ENCODE peak calls at places on chromosomes 13 and 19, in ten cellular contexts. R is HFFc6; W is omental fat pad; G is NCI-H146; U is stimulated activated CD4-positive, alpha-beta T cell treated with anti-CD3 and anti-CD28 coated beads, Interleukin-15, amount 100 ng/mL, for 24 hours; X is lung; S is NCI-H187; Z is Caco-2; M is T-cell; Q is CD4-positive, CD25-positive, alpha-beta regulatory T cell. V is an unnamed sample.

GRCh38 chr19:40682431-40682964 is 8.0 kb downstream of the NUMBL start:
- DNase-seq in R (no peak), W (no peak), G (no peak), U (no peak), X (no peak), S (no peak), Z (no peak), M (no peak), Q (no peak), V (no peak)

GRCh38 chr13:23627419-23627818 is 57.2 kb downstream of the TNFRSF19 start:
- DNase-seq in R (no peak), W (no peak), G (no peak), U (no peak), X (no peak), S (no peak), Z (no peak), M (no peak), Q (no peak), V (no peak)

GRCh38 chr19:17398902-17399527 is 5.0 kb upstream of the CCDC194 start:
- DNase-seq in R (no peak), W (no peak), G (no peak), U (no peak), X (no peak), S (no peak), Z (no peak), M (no peak), Q (no peak), V (no peak)

GRCh38 chr19:38405276-38405675 is 2.4 kb downstream of the FAM98C start:
- DNase-seq in R (no peak), W (no peak), G (no peak), U (no peak), X (no peak), S (no peak), Z (no peak), M (no peak), Q (no peak), V (no peak)

GRCh38 chr19:38551450-38551813 is 66.3 kb downstream of the MAP4K1 start:
- DNase-seq in R (no peak), W (no peak), G (no peak), U (peak), X (no peak), S (no peak), Z (no peak), M (no peak), Q (no peak), V (no peak)

GRCh38 chr13:31964168-31964567 is 67.4 kb upstream of the FRY start:
- DNase-seq in R (no peak), W (no peak), G (no peak), U (no peak), X (no peak), S (no peak), Z (no peak), M (no peak), Q (no peak), V (no peak)

GRCh38 chr13:37811441-37811840 is 58.1 kb downstream of the TRPC4 start:
- DNase-seq in R (no peak), W (no peak), G (no peak), U (no peak), X (no peak), S (no peak), Z (no peak), M (no peak), Q (no peak), V (no peak)

GRCh38 chr19:44585371-44586141 is 27.8 kb upstream of the IGSF23 start:
- DNase-seq in R (peak), W (no peak), G (peak), U (no peak), X (no peak), S (no peak), Z (no peak), M (no peak), Q (no peak), V (no peak)

V was measured in NCI-H1417 treated with DMSO at 0.1 percent for 48 hours.